ENCODE peak calls at places on chromosome 21, in six cellular contexts. L is K562, E is tibial nerve, X is sigmoid colon, W is GM12865, C is suprapubic skin. J is an unnamed sample.

GRCh38 chr21:45542242-45542666 is at the start of gene SLC19A1:
- DNase-seq in W (peak; percentile 82), X (peak; percentile 77), E (no peak), C (peak; percentile 78), L (peak; percentile 98), J (no peak)

GRCh38 chr21:17699524-17700189 is 87.0 kb upstream of the BTG3 start:
- DNase-seq in C (no peak), L (no peak), W (peak; percentile 46), X (no peak), E (no peak), J (no peak)

GRCh38 chr21:33893917-33894316 is 21.7 kb downstream of the ATP5PO start:
- DNase-seq in L (no peak), X (no peak), W (no peak), C (no peak), E (no peak), J (no peak)

GRCh38 chr21:29296452-29296851 is 2.3 kb upstream of the BACH1 start:
- DNase-seq in W (peak; percentile 78), L (no peak), C (no peak), X (no peak), E (no peak), J (no peak)

GRCh38 chr21:39882186-39882882 is 15.1 kb downstream of the PCP4 start:
- DNase-seq in L (no peak), E (no peak), X (no peak), C (no peak), W (peak; percentile 2), J (no peak)

GRCh38 chr21:45364464-45365185 is 40.3 kb upstream of the COL18A1 start:
- DNase-seq in C (no peak), E (no peak), L (no peak), W (no peak), X (peak; percentile 89), J (no peak)

GRCh38 chr21:38474124-38474523 is 24.2 kb downstream of the ERG start:
- DNase-seq in X (no peak), C (no peak), W (no peak), E (no peak), L (no peak), J (no peak)

GRCh38 chr21:45423968-45424853 is 19.2 kb downstream of the COL18A1 start:
- DNase-seq in W (no peak), E (no peak), X (no peak), C (no peak), L (no peak), J (no peak)

GRCh38 chr21:45335761-45336534 is 48.3 kb upstream of the POFUT2 start:
- DNase-seq in E (no peak), W (no peak), C (no peak), X (peak; percentile 58), L (no peak), J (no peak)

DNA sequence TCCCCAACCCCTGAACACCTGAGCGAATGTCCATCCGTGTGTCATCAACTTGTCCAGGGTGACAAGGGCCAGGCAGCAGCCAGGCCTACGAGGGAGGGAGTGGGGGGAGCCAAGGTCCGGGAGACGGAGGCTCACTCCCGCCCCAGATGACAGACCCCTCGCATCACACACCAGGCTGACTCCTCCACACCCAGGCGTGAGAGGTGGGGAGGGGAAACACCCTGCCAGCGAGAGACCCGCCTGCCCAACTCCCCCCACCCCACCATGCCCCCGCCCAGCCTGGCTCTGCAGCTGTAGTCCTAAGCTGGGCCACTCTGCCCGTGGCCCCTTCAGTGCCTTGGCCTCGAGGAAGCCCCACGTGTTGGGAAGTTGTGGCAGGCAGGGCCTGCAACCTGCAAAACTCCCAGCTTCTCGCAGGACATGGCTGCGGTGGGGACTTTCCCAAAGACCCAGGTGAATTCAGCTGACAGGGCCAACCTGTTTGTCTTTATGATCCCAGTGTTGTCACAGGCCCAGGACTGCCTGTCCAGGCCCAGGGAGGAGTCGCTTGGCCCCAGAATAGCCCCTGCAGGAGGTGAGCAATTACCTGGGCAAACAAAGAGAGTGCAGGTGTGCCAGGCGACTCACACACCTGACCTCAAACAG is 62.9 kb downstream of the RIPK4 start:
- DNase-seq in L (no peak), E (no peak), X (no peak), C (no peak), W (no peak), J (no peak)
- TF ChIP-seq CTCF in L (no peak), E (no peak), X (no peak), C (no peak), W (no peak), J (no peak)

DNA sequence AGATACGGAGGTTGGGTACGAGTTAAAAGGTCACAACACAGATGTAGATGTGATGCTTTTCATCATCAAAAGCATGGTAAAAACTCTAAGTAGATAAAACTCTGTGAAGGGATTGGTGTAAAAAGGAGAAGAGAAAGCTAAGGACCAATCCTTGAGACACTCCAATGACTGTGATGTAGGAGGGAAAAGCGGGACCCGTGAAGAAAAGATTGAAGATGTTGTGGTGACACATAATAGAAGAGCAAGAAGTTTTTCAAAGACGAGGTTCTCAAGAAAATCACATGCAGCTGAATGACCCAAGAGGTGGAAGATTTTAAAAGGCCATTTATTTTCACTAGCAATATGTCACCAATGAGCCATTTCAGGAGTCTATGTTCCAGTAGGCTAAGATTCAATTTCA is 179.5 kb downstream of the MRPL39 start:
- DNase-seq in C (no peak), X (no peak), W (no peak), E (no peak), L (no peak), J (no peak)
- H3K4me3 ChIP-seq in C (no peak overlapping the region), X (no peak overlapping the region), W (peak overlapping the region; percentile 43), E (no peak overlapping the region), L (no peak overlapping the region), J (no peak overlapping the region)

GRCh38 chr21:24050233-24050632 is 1557.0 kb downstream of the MRPL39 start:
- DNase-seq in C (no peak), L (no peak), E (no peak), X (no peak), W (no peak), J (no peak)

GRCh38 chr21:24046816-24047443 is 1560.4 kb downstream of the MRPL39 start:
- DNase-seq in C (no peak), W (no peak), X (no peak), E (no peak), L (no peak), J (no peak)

GRCh38 chr21:24045373-24045772 is 1561.9 kb downstream of the MRPL39 start:
- DNase-seq in C (no peak), X (no peak), E (no peak), W (no peak), L (no peak), J (no peak)

GRCh38 chr21:24042687-24043086 is 1564.6 kb downstream of the MRPL39 start:
- DNase-seq in L (no peak), W (no peak), E (no peak), C (no peak), X (no peak), J (no peak)

DNA sequence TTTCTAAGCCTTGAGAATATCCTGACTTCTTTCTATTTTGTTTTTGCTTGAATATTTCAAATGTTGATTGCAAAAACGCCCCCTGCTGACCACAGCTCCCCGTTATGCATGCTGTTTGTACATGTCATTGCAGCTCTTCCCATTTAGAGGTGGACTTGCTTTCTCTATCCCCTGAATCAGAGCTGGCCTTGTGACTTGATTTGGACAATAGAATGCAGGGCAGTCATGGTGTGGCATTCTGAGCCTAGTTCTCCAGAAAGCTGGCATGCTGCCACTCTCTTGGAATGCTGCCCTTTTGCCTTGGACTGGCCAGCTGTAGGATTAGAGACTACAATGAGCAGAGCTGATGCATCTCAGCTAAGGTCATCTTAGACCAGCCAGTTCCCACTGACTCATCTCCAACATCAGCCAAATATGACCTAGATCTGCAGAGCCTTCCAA is 1561.5 kb downstream of the MRPL39 start:
- DNase-seq in L (no peak), C (peak; percentile 80), E (peak; percentile 41), W (peak; percentile 28), X (peak; percentile 70), J (peak; percentile 11)
- TF ChIP-seq CTCF in L (peak; percentile 9), C (no peak), E (peak; percentile 36), W (peak; percentile 13), X (no peak), J (no peak)

GRCh38 chr21:20486303-20486702 is 511.9 kb upstream of the NCAM2 start:
- DNase-seq in E (no peak), C (no peak), X (no peak), W (no peak), L (no peak), J (no peak)
- H3K4me3 ChIP-seq in E (no peak overlapping the region), C (no peak overlapping the region), X (no peak overlapping the region), W (no peak overlapping the region), L (no peak overlapping the region), J (no peak overlapping the region)

GRCh38 chr21:16305686-16306085 is 575.9 kb downstream of the USP25 start:
- DNase-seq in C (no peak), E (no peak), W (no peak), L (no peak), X (no peak), J (no peak)
- TF ChIP-seq CTCF in C (no peak), E (no peak), W (no peak), L (no peak), X (no peak), J (no peak)

GRCh38 chr21:35399706-35400105 is 350.6 kb upstream of the RUNX1 start:
- DNase-seq in E (no peak), L (no peak), X (no peak), W (no peak), C (no peak), J (no peak)
- H3K4me3 ChIP-seq in E (no peak overlapping the region), L (no peak overlapping the region), X (no peak overlapping the region), W (no peak overlapping the region), C (no peak overlapping the region), J (no peak overlapping the region)

GRCh38 chr21:25462517-25462971 is 144.7 kb downstream of the MRPL39 start:
- DNase-seq in L (no peak), W (peak; percentile 80), X (no peak), E (no peak), C (no peak), J (no peak)
- TF ChIP-seq CTCF in L (no peak), W (no peak), X (no peak), E (no peak), C (no peak), J (no peak)

GRCh38 chr21:41762753-41763152 is 4.1 kb downstream of the RIPK4 start:
- DNase-seq in C (no peak), X (no peak), L (no peak), E (no peak), W (no peak), J (no peak)
- H3K4me3 ChIP-seq in C (peak overlapping the region; percentile 22), X (no peak overlapping the region), L (no peak overlapping the region), E (no peak overlapping the region), W (no peak overlapping the region), J (no peak overlapping the region)

DNA sequence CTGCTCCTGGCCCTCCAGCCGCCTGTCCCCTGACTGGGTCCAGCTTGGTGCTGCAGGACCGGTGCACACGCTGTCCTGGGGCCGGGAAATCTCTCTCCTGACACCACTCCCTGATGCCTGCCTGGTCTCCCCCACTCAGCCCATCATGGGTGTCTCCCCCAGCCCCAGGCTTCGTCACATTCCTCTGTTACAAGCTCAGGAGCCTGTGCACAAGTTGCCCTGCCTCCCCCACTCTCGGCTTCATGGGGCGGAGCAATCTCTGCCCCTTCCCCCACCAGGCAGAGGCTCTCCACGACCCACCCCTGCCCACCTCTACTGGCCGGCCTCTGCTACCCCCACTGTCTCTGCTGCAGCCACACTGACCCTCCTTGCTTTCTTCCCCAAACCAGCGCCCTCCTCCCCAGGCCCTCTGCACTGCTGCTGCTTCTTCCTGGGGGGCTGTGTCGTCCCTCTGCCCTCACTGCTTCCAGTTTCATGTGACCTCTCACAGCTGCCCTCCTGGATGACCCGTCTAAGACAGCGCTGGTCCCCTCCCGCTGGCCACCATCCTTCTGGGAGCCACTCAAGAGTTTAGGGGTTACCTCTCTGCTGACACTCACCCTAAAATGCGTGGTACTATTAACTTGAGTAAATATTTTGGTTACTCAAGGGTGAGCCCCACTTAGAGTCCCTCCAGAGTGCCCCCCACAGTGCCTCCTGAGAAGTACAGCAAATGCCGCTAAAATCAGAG is 5.7 kb upstream of the RIPK4 start:
- DNase-seq in L (no peak), X (no peak), E (no peak), C (no peak), W (no peak), J (no peak)
- TF ChIP-seq CTCF in L (no peak), X (no peak), E (no peak), C (no peak), W (no peak), J (no peak)

GRCh38 chr21:43361127-43361492 is 65.8 kb downstream of the SIK1 start:
- DNase-seq in L (no peak), E (no peak), X (no peak), W (peak; percentile 81), C (no peak), J (no peak)
- H3K4me3 ChIP-seq in L (no peak overlapping the region), E (no peak overlapping the region), X (peak overlapping the region; percentile 32), W (peak overlapping the region; percentile 79), C (peak overlapping the region; percentile 37), J (peak overlapping the region; percentile 26)

J was measured in HFF-Myc.